ENCODE peak calls at places on chromosomes 2 and 18, in ten cellular contexts. C, Q, Y, E, X, K, F, U, H and L are unnamed samples.
A peak's percentile ranks its signal among the peaks of the same experiment; 100 is the strongest.

GRCh38 chr2:167626301-167626700 is 621.1 kb downstream of the STK39 start:
- DNase-seq in C (no peak), Q (no peak), Y (peak; percentile 25), E (no peak), X (no peak), K (no peak), F (no peak), U (no peak), H (no peak), L (no peak)

GRCh38 chr2:54559593-54560145 is 103.5 kb downstream of the SPTBN1 start:
- DNase-seq in C (peak; percentile 47), Q (no peak), Y (peak; percentile 88), E (peak; percentile 42), X (no peak), K (no peak), F (peak; percentile 72), U (peak; percentile 53), H (peak; percentile 24), L (peak; percentile 77)

GRCh38 chr2:115165529-115166109 is 723.2 kb downstream of the DPP10 start:
- DNase-seq in C (peak; percentile 28), Q (no peak), Y (peak; percentile 44), E (peak; percentile 43), X (peak; percentile 14), K (no peak), F (no peak), U (peak; percentile 68), H (no peak), L (no peak)

GRCh38 chr18:22705328-22705727 is 227.8 kb upstream of the RBBP8 start:
- DNase-seq in C (no peak), Q (no peak), Y (peak; percentile 75), E (no peak), X (no peak), K (no peak), F (no peak), U (peak; percentile 37), H (no peak), L (no peak)

GRCh38 chr2:117745537-117745936 is 69.0 kb upstream of the DDX18 start:
- DNase-seq in C (no peak), Q (no peak), Y (no peak), E (no peak), X (no peak), K (no peak), F (no peak), U (no peak), H (no peak), L (no peak)

GRCh38 chr2:217939629-217940245 is 63.1 kb downstream of the TNS1 start:
- DNase-seq in C (no peak), Q (no peak), Y (no peak), E (no peak), X (no peak), K (no peak), F (no peak), U (no peak), H (no peak), L (no peak)

GRCh38 chr2:205903549-205904129 is 182.3 kb downstream of the INO80D start:
- DNase-seq in C (peak; percentile 67), Q (peak; percentile 46), Y (peak; percentile 13), E (peak; percentile 39), X (peak; percentile 18), K (no peak), F (no peak), U (peak; percentile 59), H (no peak), L (peak; percentile 35)

GRCh38 chr2:186687774-186688173 is 6.1 kb upstream of the FAM171B start:
- DNase-seq in C (no peak), Q (no peak), Y (no peak), E (peak; percentile 30), X (no peak), K (no peak), F (no peak), U (no peak), H (no peak), L (no peak)

GRCh38 chr2:229313591-229313990 is 42.5 kb upstream of the PID1 start:
- DNase-seq in C (no peak), Q (no peak), Y (peak; percentile 84), E (no peak), X (no peak), K (no peak), F (no peak), U (no peak), H (no peak), L (no peak)

GRCh38 chr2:100940766-100941645 is 61.1 kb upstream of the RPL31 start:
- DNase-seq in C (no peak), Q (no peak), Y (peak; percentile 27), E (no peak), X (no peak), K (no peak), F (peak; percentile 56), U (no peak), H (no peak), L (no peak)

GRCh38 chr2:192500550-192501200 is 305.9 kb upstream of the TMEFF2 start:
- DNase-seq in C (no peak), Q (no peak), Y (peak; percentile 95), E (no peak), X (no peak), K (no peak), F (no peak), U (peak; percentile 67), H (no peak), L (no peak)

GRCh38 chr2:48568551-48568950 is 38.6 kb downstream of the STON1 start:
- DNase-seq in C (no peak), Q (no peak), Y (peak; percentile 90), E (no peak), X (no peak), K (no peak), F (no peak), U (no peak), H (no peak), L (no peak)

GRCh38 chr18:22335644-22336275 is 82.0 kb downstream of the CTAGE1 start:
- DNase-seq in C (no peak), Q (peak; percentile 66), Y (no peak), E (no peak), X (no peak), K (no peak), F (no peak), U (no peak), H (no peak), L (no peak)

DNA sequence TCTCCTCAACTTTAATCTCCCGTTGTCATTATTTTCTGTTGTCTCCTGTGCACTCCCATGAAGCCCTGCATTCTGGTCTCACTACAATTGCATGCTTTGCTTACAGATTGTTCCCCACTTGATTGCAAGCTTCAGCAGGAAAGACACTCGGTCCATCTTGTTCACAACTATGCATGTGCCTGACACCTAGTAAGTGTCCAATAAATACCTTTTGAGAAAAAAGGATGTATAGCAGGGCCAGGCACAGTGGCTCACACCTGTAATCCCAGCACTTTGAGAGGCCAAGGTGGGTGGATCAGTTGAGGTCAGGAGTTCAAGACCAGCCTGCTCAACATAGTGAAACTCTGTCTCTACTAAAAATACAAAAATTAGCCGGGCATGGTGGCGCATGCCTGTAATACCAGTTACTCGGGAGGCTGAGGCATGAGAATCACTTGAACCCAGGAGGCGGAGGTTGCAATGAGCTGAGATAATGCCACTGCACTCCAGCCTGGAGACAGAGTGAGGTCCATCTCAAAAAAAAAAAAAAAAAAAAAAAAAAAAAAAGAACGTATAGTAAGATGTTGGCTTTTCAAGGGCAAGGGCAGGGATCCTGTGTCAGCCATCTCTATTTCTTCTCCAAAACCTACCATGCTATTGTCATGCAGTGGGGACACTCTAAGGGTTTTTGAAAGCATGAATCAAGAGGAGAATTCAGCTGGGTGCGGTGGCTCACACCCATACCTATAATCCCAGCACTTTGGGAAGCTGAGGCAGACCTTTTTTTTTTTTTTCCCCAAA is 338.3 kb downstream of the MYCN start:
- DNase-seq in C (no peak), Q (no peak), Y (no peak), E (no peak), X (no peak), K (no peak), F (no peak), U (no peak), H (no peak), L (no peak)
- H3K4me3 ChIP-seq in C (no peak overlapping the region), Q (no peak overlapping the region), Y (no peak overlapping the region), E (no peak overlapping the region), X (no peak overlapping the region), K (no peak overlapping the region), F (no peak overlapping the region), U (no peak overlapping the region), H (no peak overlapping the region), L (no peak overlapping the region)

DNA sequence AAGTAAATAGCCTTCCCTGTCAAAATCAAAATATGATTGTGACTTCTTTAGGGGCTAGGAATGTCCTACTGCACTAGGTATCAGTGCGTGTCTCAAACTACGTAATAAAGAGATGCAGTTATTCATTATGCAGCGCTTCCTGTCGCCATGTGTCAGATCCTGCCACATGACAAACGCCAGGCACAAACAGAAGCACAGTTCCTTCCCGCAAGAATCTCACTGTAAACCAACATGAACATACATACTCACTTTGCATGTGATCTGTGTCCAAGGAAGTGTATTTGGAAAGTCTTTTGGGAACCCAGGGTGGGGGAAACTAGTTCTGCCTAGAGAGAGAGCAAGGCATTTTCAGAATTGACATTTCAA is 599.9 kb downstream of the RNF144A start:
- DNase-seq in C (no peak), Q (no peak), Y (no peak), E (no peak), X (no peak), K (no peak), F (no peak), U (no peak), H (no peak), L (peak; percentile 7)
- H3K4me3 ChIP-seq in C (no peak overlapping the region), Q (no peak overlapping the region), Y (no peak overlapping the region), E (no peak overlapping the region), X (no peak overlapping the region), K (no peak overlapping the region), F (no peak overlapping the region), U (no peak overlapping the region), H (no peak overlapping the region), L (no peak overlapping the region)

DNA sequence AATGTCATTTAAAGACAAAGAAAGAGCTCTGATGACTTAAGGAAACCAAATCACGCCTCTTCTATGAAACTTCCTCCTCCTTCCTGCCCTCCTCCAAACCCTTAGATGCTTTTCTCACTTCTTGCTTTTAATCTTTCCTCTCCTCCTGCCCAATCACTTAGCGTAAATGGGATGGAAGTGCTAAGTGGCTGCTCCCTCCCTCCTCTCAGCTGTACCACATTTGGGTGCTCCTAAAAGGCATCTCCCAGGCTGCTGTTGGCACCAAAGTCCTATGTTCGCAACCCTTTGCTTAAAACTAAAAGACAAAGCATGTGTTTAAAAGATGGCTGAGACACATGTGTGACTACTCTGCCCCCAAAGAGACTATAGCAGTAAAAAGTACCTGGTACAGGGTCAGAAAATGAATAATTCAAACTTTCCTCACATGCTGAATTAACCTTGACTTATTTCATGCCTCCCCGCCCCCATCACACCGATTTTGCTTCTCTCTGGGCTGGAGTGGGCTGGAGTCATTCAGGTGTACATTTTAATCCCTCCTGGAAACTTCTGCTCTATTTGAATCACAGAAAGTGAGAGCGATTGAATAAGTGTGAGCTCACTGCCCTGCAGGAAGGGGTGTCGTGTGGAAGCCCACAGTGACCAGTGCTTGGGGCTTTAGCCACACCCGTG is 59.2 kb upstream of the KLF7 start:
- DNase-seq in C (no peak), Q (no peak), Y (no peak), E (no peak), X (no peak), K (no peak), F (no peak), U (no peak), H (no peak), L (no peak)
- H3K4me3 ChIP-seq in C (no peak overlapping the region), Q (no peak overlapping the region), Y (no peak overlapping the region), E (no peak overlapping the region), X (no peak overlapping the region), K (no peak overlapping the region), F (no peak overlapping the region), U (no peak overlapping the region), H (no peak overlapping the region), L (no peak overlapping the region)

DNA sequence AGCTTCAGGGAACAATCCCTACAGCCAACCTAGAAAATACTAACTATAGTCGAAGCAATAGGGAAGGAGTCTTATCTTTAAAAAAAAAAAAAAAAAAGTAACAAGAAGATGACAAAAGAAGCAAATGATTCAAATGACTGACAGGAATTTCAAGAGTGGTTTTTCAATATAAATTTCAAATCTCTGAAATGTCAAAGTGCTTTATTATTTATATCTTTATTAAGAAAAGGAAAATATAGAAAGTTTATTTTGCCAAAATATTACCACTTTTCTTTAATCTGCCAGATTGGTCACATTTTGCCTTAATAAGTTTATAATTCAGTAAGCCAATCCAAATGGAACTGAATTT is 63.5 kb upstream of the HNRNPA3 start:
- DNase-seq in C (no peak), Q (no peak), Y (no peak), E (no peak), X (no peak), K (no peak), F (no peak), U (no peak), H (no peak), L (no peak)
- H3K4me3 ChIP-seq in C (no peak overlapping the region), Q (peak overlapping the region; percentile 42), Y (no peak overlapping the region), E (peak overlapping the region; percentile 65), X (no peak overlapping the region), K (no peak overlapping the region), F (no peak overlapping the region), U (no peak overlapping the region), H (no peak overlapping the region), L (no peak overlapping the region)